ENCODE peak calls at places on chromosomes 6 and 20, in five cellular contexts. R is body of pancreas, J is lower lobe of right lung, X is left lung, B is fibroblast of lung. V is an unnamed sample. For H3K4me1, the result is how much of the 10 kb centered on the place peaks cover.

GRCh38 chr6:157535354-157536217 is 154.6 kb downstream of the ZDHHC14 start:
- DNase-seq in X (no peak), B (peak), R (no peak), J (no peak), V (no peak)

GRCh38 chr6:43269273-43270007 is 26.2 kb downstream of the TTBK1 start:
- DNase-seq in B (no peak), J (no peak), X (no peak), R (peak), V (no peak)

GRCh38 chr20:5120189-5120484 is 379 bp upstream of the PCNA start:
- DNase-seq in J (no peak), R (no peak), B (no peak), X (no peak), V (no peak)

GRCh38 chr20:33561981-33562601 is 72.2 kb downstream of the CBFA2T2 start:
- DNase-seq in X (no peak), B (peak), J (no peak), R (peak), V (peak)

GRCh38 chr6:112116215-112116614 is 28.8 kb downstream of the FAM229B start:
- DNase-seq in B (no peak), X (no peak), R (no peak), J (no peak), V (no peak)

GRCh38 chr6:148223424-148223842 is 119.2 kb upstream of the SASH1 start:
- DNase-seq in R (no peak), B (peak), J (no peak), X (no peak), V (no peak)

GRCh38 chr6:9581155-9581554 is 833.7 kb downstream of the TFAP2A start:
- DNase-seq in X (no peak), J (no peak), R (no peak), B (no peak), V (no peak)

GRCh38 chr6:107458687-107459282 is 579 bp downstream of the PDSS2 start:
- DNase-seq in J (no peak), X (no peak), B (peak), R (peak), V (no peak)

GRCh38 chr20:41329435-41330342 is 10.9 kb upstream of the LPIN3 start:
- DNase-seq in J (peak), R (peak), B (peak), X (peak), V (peak)

GRCh38 chr6:106321940-106322339 is 3.6 kb downstream of the ATG5 start:
- DNase-seq in B (no peak), J (no peak), R (no peak), X (no peak), V (no peak)
- H3K4me1 ChIP-seq in B (under half), J (under half), R (under half), X (under half), V (under half)

DNA sequence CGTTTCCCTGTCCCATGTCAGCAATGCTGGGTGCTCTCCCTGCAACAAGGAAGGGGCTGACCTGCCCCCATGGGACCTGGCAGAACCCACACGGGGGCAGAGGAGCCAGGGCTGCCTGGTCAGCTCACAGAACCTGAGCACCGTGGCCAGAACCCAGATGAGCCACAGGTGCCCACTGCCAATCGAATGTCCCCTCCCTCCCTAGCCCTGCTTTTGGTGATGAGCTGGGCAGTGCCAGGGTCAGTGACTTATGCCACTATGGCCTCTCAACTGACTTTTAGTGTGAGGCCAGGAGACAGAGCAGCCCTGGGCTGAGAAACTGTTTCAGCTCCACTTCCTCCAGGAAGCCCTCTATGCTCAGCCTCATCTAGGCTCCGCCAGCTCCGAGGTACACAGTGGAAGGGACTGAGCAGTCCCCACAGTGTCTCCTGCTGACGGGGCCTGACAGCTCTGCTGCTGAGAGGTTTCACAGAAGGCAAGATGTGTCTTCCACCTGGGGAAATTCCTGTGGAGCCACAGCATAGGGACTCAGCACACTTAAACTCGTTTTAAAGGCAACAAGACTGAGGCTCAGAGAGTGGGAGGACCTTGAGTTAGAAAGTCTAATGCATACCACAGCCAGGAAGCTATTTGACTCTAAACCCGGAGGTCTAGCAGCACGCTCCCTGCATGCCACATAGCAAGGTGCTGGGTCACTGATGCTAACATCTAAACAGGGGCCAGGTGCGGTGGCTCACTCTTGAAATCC is 6.9 kb downstream of the ADA start:
- DNase-seq in B (no peak), J (no peak), X (no peak), R (no peak), V (no peak)
- TF ChIP-seq CTCF in B (no peak), J (no peak), X (no peak), R (no peak), V (no peak)

GRCh38 chr20:22430154-22430745 is 154.1 kb downstream of the FOXA2 start:
- DNase-seq in B (peak), J (no peak), X (no peak), R (no peak), V (no peak)

GRCh38 chr20:22425344-22426295 is 158.8 kb downstream of the FOXA2 start:
- DNase-seq in X (no peak), J (no peak), B (no peak), R (no peak), V (no peak)

GRCh38 chr20:22426772-22427171 is 157.6 kb downstream of the FOXA2 start:
- DNase-seq in B (no peak), X (no peak), R (no peak), J (no peak), V (no peak)

GRCh38 chr20:22429175-22430153 is 154.9 kb downstream of the FOXA2 start:
- DNase-seq in X (no peak), B (no peak), R (no peak), J (no peak), V (no peak)

DNA sequence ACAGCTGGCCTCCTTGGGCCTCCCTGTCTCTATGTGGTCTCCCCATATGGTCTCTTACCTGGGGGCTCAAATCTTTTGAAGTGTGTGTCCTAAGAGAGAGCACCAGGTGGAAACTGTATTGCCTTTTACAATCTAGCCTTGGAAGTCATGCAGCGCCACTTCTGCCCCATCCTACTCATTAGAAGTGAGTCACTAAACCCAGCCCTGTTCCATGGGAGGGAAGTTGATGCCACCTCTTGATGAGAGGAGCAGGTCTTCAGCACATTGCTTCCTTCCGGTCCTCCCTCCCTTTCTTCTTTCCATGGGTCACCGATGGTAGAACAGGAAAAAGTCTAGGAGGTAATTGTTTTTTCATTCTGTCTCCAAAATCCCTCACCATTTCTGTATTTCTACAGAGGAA is 156.3 kb downstream of the FOXA2 start:
- DNase-seq in J (no peak), X (no peak), R (no peak), B (no peak), V (no peak)
- H3K27ac ChIP-seq in J (no peak), X (no peak), R (no peak), B (no peak), V (no peak)

DNA sequence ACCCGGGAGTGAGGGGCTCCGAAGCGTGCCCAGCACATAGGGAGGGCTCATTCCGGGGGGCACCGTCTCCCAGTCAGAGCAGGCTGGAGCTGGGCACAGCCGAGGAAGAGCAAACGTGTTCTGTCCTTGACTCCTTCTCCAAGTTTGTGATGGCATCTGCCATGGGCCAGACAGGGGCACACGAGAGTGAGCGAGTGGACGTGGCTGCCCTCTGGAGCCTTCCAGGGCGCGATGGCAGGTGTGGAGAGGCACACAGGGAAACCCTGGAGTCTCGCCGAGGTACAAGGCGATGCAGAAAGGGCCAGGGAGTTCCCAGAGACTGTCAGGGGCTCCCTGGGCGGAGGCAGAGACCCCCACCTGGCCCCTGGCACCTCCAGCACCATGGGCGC is 9.9 kb upstream of the GATA5 start:
- DNase-seq in R (no peak), B (no peak), J (no peak), X (no peak), V (no peak)
- H3K4me1 ChIP-seq in R (under half), B (under half), J (under half), X (under half), V (under half)

GRCh38 chr6:54245265-54245664 is 63.0 kb upstream of the TINAG start:
- DNase-seq in X (no peak), B (no peak), J (no peak), R (no peak), V (no peak)

GRCh38 chr6:54248994-54249393 is 59.2 kb upstream of the TINAG start:
- DNase-seq in X (no peak), J (no peak), R (no peak), B (no peak), V (no peak)

GRCh38 chr6:54243699-54244098 is 64.5 kb upstream of the TINAG start:
- DNase-seq in R (no peak), J (no peak), B (no peak), X (no peak), V (no peak)

GRCh38 chr6:54248319-54248718 is 59.9 kb upstream of the TINAG start:
- DNase-seq in J (no peak), X (no peak), R (no peak), B (no peak), V (no peak)

GRCh38 chr6:54244430-54244829 is 63.8 kb upstream of the TINAG start:
- DNase-seq in R (no peak), X (no peak), B (peak), J (no peak), V (no peak)
- TF ChIP-seq CTCF in R (peak), X (no peak), B (peak), J (peak), V (peak)

DNA sequence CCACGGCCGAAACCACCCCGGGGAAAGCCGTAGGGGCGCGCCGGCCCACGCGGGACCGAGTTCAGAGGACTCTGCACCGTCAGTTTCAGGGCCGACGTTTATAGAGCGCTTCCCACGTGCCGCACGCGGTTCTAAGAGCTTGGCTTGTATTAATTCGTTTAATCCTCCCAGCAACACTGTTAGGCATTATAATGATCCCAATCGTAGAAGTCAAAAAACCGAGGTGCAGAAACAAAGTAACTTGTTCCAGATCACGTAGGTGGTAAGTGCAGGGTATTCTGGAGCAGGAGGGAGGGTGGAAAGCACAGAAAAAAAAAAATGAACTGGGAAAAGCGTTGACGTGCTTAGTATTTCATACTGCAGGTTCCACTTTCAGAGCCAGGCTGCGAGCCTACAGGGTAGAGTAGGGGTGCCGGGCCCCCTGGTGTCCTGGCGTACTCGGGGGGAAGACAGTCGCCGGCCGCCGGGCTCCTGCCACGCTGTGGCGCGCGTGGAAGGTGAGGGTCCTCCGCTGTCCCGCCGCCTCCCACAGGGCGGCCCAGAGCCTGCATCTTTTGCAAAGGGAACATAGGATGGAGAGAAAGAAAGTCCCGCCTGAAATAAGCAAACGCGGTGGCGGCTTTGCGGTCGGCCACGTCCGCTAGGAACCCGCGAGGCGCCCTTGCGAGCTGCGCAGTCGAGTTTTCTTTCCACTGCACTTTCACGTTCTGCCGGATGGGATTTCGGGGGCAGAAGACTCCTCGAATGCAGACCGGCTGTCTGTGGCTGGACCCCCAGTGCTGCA is 10.2 kb upstream of the FOXF2 start:
- DNase-seq in B (no peak), X (no peak), R (no peak), J (no peak), V (no peak)
- H3K27ac ChIP-seq in B (no peak), X (no peak), R (no peak), J (no peak), V (no peak)

GRCh38 chr6:52499026-52499425 is 77.8 kb downstream of the TRAM2 start:
- DNase-seq in J (no peak), X (no peak), R (no peak), B (peak), V (no peak)
- H3K4me1 ChIP-seq in J (under half), X (under half), R (under half), B (under half), V (under half)

GRCh38 chr20:23178806-23179205 is 92.7 kb upstream of the CD93 start:
- DNase-seq in J (no peak), B (no peak), X (peak), R (no peak), V (no peak)
- TF ChIP-seq CTCF in J (peak), B (no peak), X (peak), R (no peak), V (peak)

DNA sequence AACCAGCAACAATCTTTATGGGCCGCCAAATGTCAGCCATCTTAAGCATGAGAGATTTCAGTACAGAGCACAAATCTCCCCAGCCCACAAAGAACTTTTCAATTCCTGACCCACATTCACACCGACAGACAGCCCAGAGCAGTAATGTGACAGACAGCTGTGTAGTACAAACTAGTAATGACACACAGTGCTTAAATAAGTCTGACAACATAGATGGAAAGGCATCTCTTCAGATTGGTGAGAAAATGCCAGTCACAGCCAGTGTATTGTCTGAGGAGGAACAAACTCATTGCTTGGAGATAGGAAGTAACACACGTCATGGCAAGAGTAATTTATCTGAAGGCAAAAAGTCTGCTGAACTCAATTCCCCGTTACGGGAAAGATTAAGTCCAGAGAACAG is 36.0 kb downstream of the KIZ start:
- DNase-seq in X (no peak), B (no peak), R (no peak), J (no peak), V (no peak)
- H3K27ac ChIP-seq in X (no peak), B (no peak), R (no peak), J (no peak), V (no peak)

GRCh38 chr6:72864236-72864635 is 242.4 kb downstream of the KCNQ5 start:
- DNase-seq in J (no peak), X (no peak), R (no peak), B (no peak), V (no peak)

GRCh38 chr6:72861935-72862432 is 240.1 kb downstream of the KCNQ5 start:
- DNase-seq in B (peak), R (no peak), X (no peak), J (no peak), V (no peak)

GRCh38 chr6:72863106-72863505 is 241.2 kb downstream of the KCNQ5 start:
- DNase-seq in R (no peak), J (no peak), X (no peak), B (no peak), V (no peak)

GRCh38 chr6:72858204-72858603 is 236.3 kb downstream of the KCNQ5 start:
- DNase-seq in X (no peak), B (no peak), J (no peak), R (no peak), V (no peak)

DNA sequence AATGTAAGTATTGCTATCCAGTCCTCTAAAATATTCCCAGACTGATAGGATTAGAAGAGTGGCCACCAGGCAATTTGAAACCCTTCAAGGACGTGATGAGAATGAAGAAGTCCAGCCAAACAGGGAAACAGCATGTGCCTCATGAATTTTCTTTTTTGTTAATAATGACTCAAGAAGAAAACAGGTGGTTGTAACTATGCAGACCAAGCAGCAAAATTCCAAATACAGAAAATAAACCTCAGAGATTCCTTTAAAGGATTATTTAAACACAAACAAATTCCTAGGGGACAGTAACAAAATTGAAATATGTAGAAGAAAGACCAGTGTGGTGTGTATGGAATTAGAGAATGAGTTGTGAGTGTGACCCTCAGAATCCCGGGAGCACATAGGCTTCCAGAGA is 239.2 kb downstream of the KCNQ5 start:
- DNase-seq in J (no peak), B (peak), X (no peak), R (no peak), V (no peak)
- H3K4me1 ChIP-seq in J (under half), B (under half), X (under half), R (under half), V (under half)